ENCODE peak calls at places on chromosomes 16 and 17, in ten cellular contexts. One of them, this sample, is unnamed.

GRCh38 chr16:4500283-4500682 is 24.1 kb downstream of the HMOX2 start:
- DNase-seq in CD4-positive, alpha-beta T cell: no peak
- DNase-seq in anterior cingulate cortex: no peak
- DNase-seq in stimulated activated CD4-positive, alpha-beta T cell treated with anti-CD3 and anti-CD28 coated beads, Interleukin-4, amount 100 ng/mL, for 1 hour: no peak
- DNase-seq in NCI-H748 treated with DMSO at 0.1 percent for 48 hours: no peak
- DNase-seq in dorsolateral prefrontal cortex: no peak
- DNase-seq in NCI-H1694: no peak
- DNase-seq in NCI-H1436: no peak
- DNase-seq in cardiac muscle cell: peak; percentile 47
- DNase-seq in sigmoid colon: no peak
- DNase-seq in this sample: no peak

GRCh38 chr17:66354981-66355380 is 52.6 kb downstream of the PRKCA start:
- DNase-seq in CD4-positive, alpha-beta T cell: no peak
- DNase-seq in anterior cingulate cortex: no peak
- DNase-seq in stimulated activated CD4-positive, alpha-beta T cell treated with anti-CD3 and anti-CD28 coated beads, Interleukin-4, amount 100 ng/mL, for 1 hour: no peak
- DNase-seq in NCI-H748 treated with DMSO at 0.1 percent for 48 hours: no peak
- DNase-seq in dorsolateral prefrontal cortex: no peak
- DNase-seq in NCI-H1694: no peak
- DNase-seq in NCI-H1436: no peak
- DNase-seq in cardiac muscle cell: no peak
- DNase-seq in sigmoid colon: no peak
- DNase-seq in this sample: no peak

GRCh38 chr16:28982418-28982817 is 2.4 kb upstream of the LAT start:
- DNase-seq in CD4-positive, alpha-beta T cell: no peak
- DNase-seq in anterior cingulate cortex: no peak
- DNase-seq in stimulated activated CD4-positive, alpha-beta T cell treated with anti-CD3 and anti-CD28 coated beads, Interleukin-4, amount 100 ng/mL, for 1 hour: no peak
- DNase-seq in NCI-H748 treated with DMSO at 0.1 percent for 48 hours: no peak
- DNase-seq in dorsolateral prefrontal cortex: no peak
- DNase-seq in NCI-H1694: no peak
- DNase-seq in NCI-H1436: no peak
- DNase-seq in cardiac muscle cell: no peak
- DNase-seq in sigmoid colon: no peak
- DNase-seq in this sample: no peak

GRCh38 chr16:49597796-49598195 is 224.2 kb downstream of the C16orf78 start:
- DNase-seq in CD4-positive, alpha-beta T cell: no peak
- DNase-seq in anterior cingulate cortex: no peak
- DNase-seq in stimulated activated CD4-positive, alpha-beta T cell treated with anti-CD3 and anti-CD28 coated beads, Interleukin-4, amount 100 ng/mL, for 1 hour: no peak
- DNase-seq in NCI-H748 treated with DMSO at 0.1 percent for 48 hours: no peak
- DNase-seq in dorsolateral prefrontal cortex: no peak
- DNase-seq in NCI-H1694: no peak
- DNase-seq in NCI-H1436: no peak
- DNase-seq in cardiac muscle cell: no peak
- DNase-seq in sigmoid colon: no peak
- DNase-seq in this sample: no peak

GRCh38 chr16:88881090-88881580 is 14.7 kb upstream of the PABPN1L start:
- DNase-seq in CD4-positive, alpha-beta T cell: no peak
- DNase-seq in anterior cingulate cortex: no peak
- DNase-seq in stimulated activated CD4-positive, alpha-beta T cell treated with anti-CD3 and anti-CD28 coated beads, Interleukin-4, amount 100 ng/mL, for 1 hour: no peak
- DNase-seq in NCI-H748 treated with DMSO at 0.1 percent for 48 hours: no peak
- DNase-seq in dorsolateral prefrontal cortex: no peak
- DNase-seq in NCI-H1694: no peak
- DNase-seq in NCI-H1436: no peak
- DNase-seq in cardiac muscle cell: no peak
- DNase-seq in sigmoid colon: no peak
- DNase-seq in this sample: no peak

GRCh38 chr17:10114931-10115535 is 83.4 kb downstream of the GAS7 start:
- DNase-seq in CD4-positive, alpha-beta T cell: peak; percentile 39
- DNase-seq in anterior cingulate cortex: peak; percentile 63
- DNase-seq in stimulated activated CD4-positive, alpha-beta T cell treated with anti-CD3 and anti-CD28 coated beads, Interleukin-4, amount 100 ng/mL, for 1 hour: peak; percentile 19
- DNase-seq in NCI-H748 treated with DMSO at 0.1 percent for 48 hours: no peak
- DNase-seq in dorsolateral prefrontal cortex: peak; percentile 73
- DNase-seq in NCI-H1694: no peak
- DNase-seq in NCI-H1436: no peak
- DNase-seq in cardiac muscle cell: no peak
- DNase-seq in sigmoid colon: peak; percentile 98
- DNase-seq in this sample: no peak

GRCh38 chr17:63446981-63447687 is 1.0 kb upstream of the CYB561 start:
- DNase-seq in CD4-positive, alpha-beta T cell: peak; percentile 18
- DNase-seq in anterior cingulate cortex: no peak
- DNase-seq in stimulated activated CD4-positive, alpha-beta T cell treated with anti-CD3 and anti-CD28 coated beads, Interleukin-4, amount 100 ng/mL, for 1 hour: peak; percentile 56
- DNase-seq in NCI-H748 treated with DMSO at 0.1 percent for 48 hours: no peak
- DNase-seq in dorsolateral prefrontal cortex: no peak
- DNase-seq in NCI-H1694: no peak
- DNase-seq in NCI-H1436: peak; percentile 81
- DNase-seq in cardiac muscle cell: no peak
- DNase-seq in sigmoid colon: no peak
- DNase-seq in this sample: peak; percentile 77

GRCh38 chr16:71627631-71628236 is 1.8 kb downstream of the MARVELD3 start:
- DNase-seq in CD4-positive, alpha-beta T cell: no peak
- DNase-seq in anterior cingulate cortex: no peak
- DNase-seq in stimulated activated CD4-positive, alpha-beta T cell treated with anti-CD3 and anti-CD28 coated beads, Interleukin-4, amount 100 ng/mL, for 1 hour: no peak
- DNase-seq in NCI-H748 treated with DMSO at 0.1 percent for 48 hours: no peak
- DNase-seq in dorsolateral prefrontal cortex: no peak
- DNase-seq in NCI-H1694: no peak
- DNase-seq in NCI-H1436: no peak
- DNase-seq in cardiac muscle cell: peak; percentile 17
- DNase-seq in sigmoid colon: no peak
- DNase-seq in this sample: no peak

GRCh38 chr17:41687828-41688640 is 651 bp upstream of the EIF1 start:
- DNase-seq in CD4-positive, alpha-beta T cell: peak; percentile 49
- DNase-seq in anterior cingulate cortex: peak; percentile 44
- DNase-seq in stimulated activated CD4-positive, alpha-beta T cell treated with anti-CD3 and anti-CD28 coated beads, Interleukin-4, amount 100 ng/mL, for 1 hour: peak; percentile 58
- DNase-seq in NCI-H748 treated with DMSO at 0.1 percent for 48 hours: peak; percentile 70
- DNase-seq in dorsolateral prefrontal cortex: no peak
- DNase-seq in NCI-H1694: peak; percentile 73
- DNase-seq in NCI-H1436: peak; percentile 79
- DNase-seq in cardiac muscle cell: peak; percentile 37
- DNase-seq in sigmoid colon: peak; percentile 81
- DNase-seq in this sample: peak; percentile 74

GRCh38 chr16:51431517-51432241 is 280.6 kb upstream of the SALL1 start:
- DNase-seq in CD4-positive, alpha-beta T cell: no peak
- DNase-seq in anterior cingulate cortex: peak; percentile 25
- DNase-seq in stimulated activated CD4-positive, alpha-beta T cell treated with anti-CD3 and anti-CD28 coated beads, Interleukin-4, amount 100 ng/mL, for 1 hour: no peak
- DNase-seq in NCI-H748 treated with DMSO at 0.1 percent for 48 hours: no peak
- DNase-seq in dorsolateral prefrontal cortex: no peak
- DNase-seq in NCI-H1694: no peak
- DNase-seq in NCI-H1436: no peak
- DNase-seq in cardiac muscle cell: no peak
- DNase-seq in sigmoid colon: no peak
- DNase-seq in this sample: no peak

GRCh38 chr16:54690710-54691109 is 240.0 kb upstream of the IRX5 start:
- DNase-seq in CD4-positive, alpha-beta T cell: no peak
- DNase-seq in anterior cingulate cortex: no peak
- DNase-seq in stimulated activated CD4-positive, alpha-beta T cell treated with anti-CD3 and anti-CD28 coated beads, Interleukin-4, amount 100 ng/mL, for 1 hour: no peak
- DNase-seq in NCI-H748 treated with DMSO at 0.1 percent for 48 hours: no peak
- DNase-seq in dorsolateral prefrontal cortex: no peak
- DNase-seq in NCI-H1694: no peak
- DNase-seq in NCI-H1436: no peak
- DNase-seq in cardiac muscle cell: no peak
- DNase-seq in sigmoid colon: no peak
- DNase-seq in this sample: no peak

GRCh38 chr16:70253291-70254094 is 1.8 kb upstream of the EXOSC6 start:
- DNase-seq in CD4-positive, alpha-beta T cell: no peak
- DNase-seq in anterior cingulate cortex: no peak
- DNase-seq in stimulated activated CD4-positive, alpha-beta T cell treated with anti-CD3 and anti-CD28 coated beads, Interleukin-4, amount 100 ng/mL, for 1 hour: peak; percentile 28
- DNase-seq in NCI-H748 treated with DMSO at 0.1 percent for 48 hours: no peak
- DNase-seq in dorsolateral prefrontal cortex: no peak
- DNase-seq in NCI-H1694: no peak
- DNase-seq in NCI-H1436: no peak
- DNase-seq in cardiac muscle cell: peak; percentile 52
- DNase-seq in sigmoid colon: no peak
- DNase-seq in this sample: no peak

GRCh38 chr17:57337390-57337789 is 81.1 kb downstream of the MSI2 start:
- DNase-seq in CD4-positive, alpha-beta T cell: no peak
- DNase-seq in anterior cingulate cortex: no peak
- DNase-seq in stimulated activated CD4-positive, alpha-beta T cell treated with anti-CD3 and anti-CD28 coated beads, Interleukin-4, amount 100 ng/mL, for 1 hour: no peak
- DNase-seq in NCI-H748 treated with DMSO at 0.1 percent for 48 hours: no peak
- DNase-seq in dorsolateral prefrontal cortex: no peak
- DNase-seq in NCI-H1694: no peak
- DNase-seq in NCI-H1436: no peak
- DNase-seq in cardiac muscle cell: no peak
- DNase-seq in sigmoid colon: no peak
- DNase-seq in this sample: no peak

GRCh38 chr16:88737298-88738166 is 31.2 kb downstream of the CTU2 start:
- DNase-seq in CD4-positive, alpha-beta T cell: peak; percentile 56
- DNase-seq in anterior cingulate cortex: peak; percentile 25
- DNase-seq in stimulated activated CD4-positive, alpha-beta T cell treated with anti-CD3 and anti-CD28 coated beads, Interleukin-4, amount 100 ng/mL, for 1 hour: peak; percentile 68
- DNase-seq in NCI-H748 treated with DMSO at 0.1 percent for 48 hours: peak; percentile 5
- DNase-seq in dorsolateral prefrontal cortex: peak; percentile 65
- DNase-seq in NCI-H1694: no peak
- DNase-seq in NCI-H1436: peak; percentile 82
- DNase-seq in cardiac muscle cell: peak; percentile 80
- DNase-seq in sigmoid colon: peak; percentile 89
- DNase-seq in this sample: no peak

GRCh38 chr17:33284022-33284421 is 9.1 kb downstream of the ASIC2 start:
- DNase-seq in CD4-positive, alpha-beta T cell: no peak
- DNase-seq in anterior cingulate cortex: no peak
- DNase-seq in stimulated activated CD4-positive, alpha-beta T cell treated with anti-CD3 and anti-CD28 coated beads, Interleukin-4, amount 100 ng/mL, for 1 hour: no peak
- DNase-seq in NCI-H748 treated with DMSO at 0.1 percent for 48 hours: peak; percentile 7
- DNase-seq in dorsolateral prefrontal cortex: no peak
- DNase-seq in NCI-H1694: no peak
- DNase-seq in NCI-H1436: no peak
- DNase-seq in cardiac muscle cell: no peak
- DNase-seq in sigmoid colon: peak; percentile 69
- DNase-seq in this sample: no peak

GRCh38 chr17:31052187-31052889 is 42.4 kb upstream of the NF1 start:
- DNase-seq in CD4-positive, alpha-beta T cell: no peak
- DNase-seq in anterior cingulate cortex: no peak
- DNase-seq in stimulated activated CD4-positive, alpha-beta T cell treated with anti-CD3 and anti-CD28 coated beads, Interleukin-4, amount 100 ng/mL, for 1 hour: no peak
- DNase-seq in NCI-H748 treated with DMSO at 0.1 percent for 48 hours: no peak
- DNase-seq in dorsolateral prefrontal cortex: no peak
- DNase-seq in NCI-H1694: no peak
- DNase-seq in NCI-H1436: no peak
- DNase-seq in cardiac muscle cell: no peak
- DNase-seq in sigmoid colon: peak; percentile 86
- DNase-seq in this sample: no peak

GRCh38 chr16:88533945-88534641 is 36.1 kb upstream of the ZC3H18 start:
- DNase-seq in CD4-positive, alpha-beta T cell: peak; percentile 76
- DNase-seq in anterior cingulate cortex: peak; percentile 75
- DNase-seq in stimulated activated CD4-positive, alpha-beta T cell treated with anti-CD3 and anti-CD28 coated beads, Interleukin-4, amount 100 ng/mL, for 1 hour: peak; percentile 82
- DNase-seq in NCI-H748 treated with DMSO at 0.1 percent for 48 hours: no peak
- DNase-seq in dorsolateral prefrontal cortex: peak; percentile 67
- DNase-seq in NCI-H1694: no peak
- DNase-seq in NCI-H1436: peak; percentile 15
- DNase-seq in cardiac muscle cell: peak; percentile 82
- DNase-seq in sigmoid colon: peak; percentile 86
- DNase-seq in this sample: no peak

GRCh38 chr17:72766761-72767356 is 325.6 kb downstream of the SLC39A11 start:
- DNase-seq in CD4-positive, alpha-beta T cell: no peak
- DNase-seq in anterior cingulate cortex: no peak
- DNase-seq in stimulated activated CD4-positive, alpha-beta T cell treated with anti-CD3 and anti-CD28 coated beads, Interleukin-4, amount 100 ng/mL, for 1 hour: no peak
- DNase-seq in NCI-H748 treated with DMSO at 0.1 percent for 48 hours: no peak
- DNase-seq in dorsolateral prefrontal cortex: no peak
- DNase-seq in NCI-H1694: no peak
- DNase-seq in NCI-H1436: no peak
- DNase-seq in cardiac muscle cell: no peak
- DNase-seq in sigmoid colon: no peak
- DNase-seq in this sample: no peak

GRCh38 chr17:7314719-7315569 is at the start of gene GPS2:
- DNase-seq in CD4-positive, alpha-beta T cell: peak; percentile 88
- DNase-seq in anterior cingulate cortex: peak; percentile 89
- DNase-seq in stimulated activated CD4-positive, alpha-beta T cell treated with anti-CD3 and anti-CD28 coated beads, Interleukin-4, amount 100 ng/mL, for 1 hour: peak; percentile 95
- DNase-seq in NCI-H748 treated with DMSO at 0.1 percent for 48 hours: peak; percentile 77
- DNase-seq in dorsolateral prefrontal cortex: peak; percentile 94
- DNase-seq in NCI-H1694: peak; percentile 18
- DNase-seq in NCI-H1436: peak; percentile 87
- DNase-seq in cardiac muscle cell: peak; percentile 93
- DNase-seq in sigmoid colon: peak; percentile 96
- DNase-seq in this sample: peak; percentile 87

GRCh38 chr16:25064967-25065366 is 46.6 kb upstream of the LCMT1 start:
- DNase-seq in CD4-positive, alpha-beta T cell: no peak
- DNase-seq in anterior cingulate cortex: peak; percentile 41
- DNase-seq in stimulated activated CD4-positive, alpha-beta T cell treated with anti-CD3 and anti-CD28 coated beads, Interleukin-4, amount 100 ng/mL, for 1 hour: no peak
- DNase-seq in NCI-H748 treated with DMSO at 0.1 percent for 48 hours: no peak
- DNase-seq in dorsolateral prefrontal cortex: peak; percentile 48
- DNase-seq in NCI-H1694: no peak
- DNase-seq in NCI-H1436: no peak
- DNase-seq in cardiac muscle cell: no peak
- DNase-seq in sigmoid colon: peak; percentile 69
- DNase-seq in this sample: no peak

GRCh38 chr16:14303182-14303618 is 232.1 kb downstream of the MRTFB start:
- DNase-seq in CD4-positive, alpha-beta T cell: no peak
- DNase-seq in anterior cingulate cortex: no peak
- DNase-seq in stimulated activated CD4-positive, alpha-beta T cell treated with anti-CD3 and anti-CD28 coated beads, Interleukin-4, amount 100 ng/mL, for 1 hour: no peak
- DNase-seq in NCI-H748 treated with DMSO at 0.1 percent for 48 hours: no peak
- DNase-seq in dorsolateral prefrontal cortex: no peak
- DNase-seq in NCI-H1694: no peak
- DNase-seq in NCI-H1436: no peak
- DNase-seq in cardiac muscle cell: peak; percentile 20
- DNase-seq in sigmoid colon: no peak
- DNase-seq in this sample: no peak

GRCh38 chr16:86619263-86619935 is 41.0 kb downstream of the FOXL1 start:
- DNase-seq in CD4-positive, alpha-beta T cell: no peak
- DNase-seq in anterior cingulate cortex: no peak
- DNase-seq in stimulated activated CD4-positive, alpha-beta T cell treated with anti-CD3 and anti-CD28 coated beads, Interleukin-4, amount 100 ng/mL, for 1 hour: no peak
- DNase-seq in NCI-H748 treated with DMSO at 0.1 percent for 48 hours: peak; percentile 60
- DNase-seq in dorsolateral prefrontal cortex: no peak
- DNase-seq in NCI-H1694: no peak
- DNase-seq in NCI-H1436: no peak
- DNase-seq in cardiac muscle cell: no peak
- DNase-seq in sigmoid colon: no peak
- DNase-seq in this sample: no peak

GRCh38 chr17:45018514-45019176 is 32.8 kb downstream of the DCAKD start:
- DNase-seq in CD4-positive, alpha-beta T cell: no peak
- DNase-seq in anterior cingulate cortex: no peak
- DNase-seq in stimulated activated CD4-positive, alpha-beta T cell treated with anti-CD3 and anti-CD28 coated beads, Interleukin-4, amount 100 ng/mL, for 1 hour: no peak
- DNase-seq in NCI-H748 treated with DMSO at 0.1 percent for 48 hours: no peak
- DNase-seq in dorsolateral prefrontal cortex: no peak
- DNase-seq in NCI-H1694: peak; percentile 29
- DNase-seq in NCI-H1436: peak; percentile 31
- DNase-seq in cardiac muscle cell: no peak
- DNase-seq in sigmoid colon: no peak
- DNase-seq in this sample: no peak

GRCh38 chr17:15368605-15369004 is 27.2 kb upstream of the TEKT3 start:
- DNase-seq in CD4-positive, alpha-beta T cell: no peak
- DNase-seq in anterior cingulate cortex: no peak
- DNase-seq in stimulated activated CD4-positive, alpha-beta T cell treated with anti-CD3 and anti-CD28 coated beads, Interleukin-4, amount 100 ng/mL, for 1 hour: no peak
- DNase-seq in NCI-H748 treated with DMSO at 0.1 percent for 48 hours: no peak
- DNase-seq in dorsolateral prefrontal cortex: no peak
- DNase-seq in NCI-H1694: no peak
- DNase-seq in NCI-H1436: no peak
- DNase-seq in cardiac muscle cell: no peak
- DNase-seq in sigmoid colon: no peak
- DNase-seq in this sample: no peak

GRCh38 chr17:1985093-1985492 is 40.0 kb downstream of the RTN4RL1 start:
- DNase-seq in CD4-positive, alpha-beta T cell: no peak
- DNase-seq in anterior cingulate cortex: no peak
- DNase-seq in stimulated activated CD4-positive, alpha-beta T cell treated with anti-CD3 and anti-CD28 coated beads, Interleukin-4, amount 100 ng/mL, for 1 hour: no peak
- DNase-seq in NCI-H748 treated with DMSO at 0.1 percent for 48 hours: no peak
- DNase-seq in dorsolateral prefrontal cortex: no peak
- DNase-seq in NCI-H1694: no peak
- DNase-seq in NCI-H1436: no peak
- DNase-seq in cardiac muscle cell: no peak
- DNase-seq in sigmoid colon: no peak
- DNase-seq in this sample: no peak

GRCh38 chr17:1273492-1274242 is 3.4 kb downstream of the BHLHA9 start:
- DNase-seq in CD4-positive, alpha-beta T cell: no peak
- DNase-seq in anterior cingulate cortex: no peak
- DNase-seq in stimulated activated CD4-positive, alpha-beta T cell treated with anti-CD3 and anti-CD28 coated beads, Interleukin-4, amount 100 ng/mL, for 1 hour: no peak
- DNase-seq in NCI-H748 treated with DMSO at 0.1 percent for 48 hours: no peak
- DNase-seq in dorsolateral prefrontal cortex: no peak
- DNase-seq in NCI-H1694: no peak
- DNase-seq in NCI-H1436: no peak
- DNase-seq in cardiac muscle cell: no peak
- DNase-seq in sigmoid colon: no peak
- DNase-seq in this sample: no peak

GRCh38 chr16:75319513-75320401 is 68.3 kb upstream of the BCAR1 start:
- DNase-seq in CD4-positive, alpha-beta T cell: no peak
- DNase-seq in anterior cingulate cortex: no peak
- DNase-seq in stimulated activated CD4-positive, alpha-beta T cell treated with anti-CD3 and anti-CD28 coated beads, Interleukin-4, amount 100 ng/mL, for 1 hour: no peak
- DNase-seq in NCI-H748 treated with DMSO at 0.1 percent for 48 hours: no peak
- DNase-seq in dorsolateral prefrontal cortex: no peak
- DNase-seq in NCI-H1694: no peak
- DNase-seq in NCI-H1436: no peak
- DNase-seq in cardiac muscle cell: no peak
- DNase-seq in sigmoid colon: no peak
- DNase-seq in this sample: no peak

This sample was measured in NCI-H510A.